ENCODE peak calls at places on chromosomes 4 and X, in ten cellular contexts. X is cardiac muscle cell; E is uterus; Y is breast epithelium; V is hepatocyte; A is endodermal cell; N is neuronal stem cell; M is heart left ventricle; S is prostate gland; Z is CD8-positive, alpha-beta memory T cell. P is an unnamed sample.

GRCh38 chr4:176238157-176238608 is 30.8 kb downstream of the ASB5 start:
- DNase-seq in X (no peak), E (no peak), Y (no peak), V (peak; percentile 43), A (no peak), N (no peak), M (no peak), S (peak; percentile 41), Z (no peak), P (no peak)

GRCh38 chrX:107675823-107676555 is 47.7 kb downstream of the PRPS1 start:
- DNase-seq in X (no peak), E (peak; percentile 45), Y (no peak), V (peak; percentile 61), A (peak; percentile 61), N (no peak), M (no peak), S (peak; percentile 42), Z (peak; percentile 42), P (no peak)

GRCh38 chrX:31870267-31870666 is 798.4 kb upstream of the FTHL17 start:
- DNase-seq in X (no peak), E (no peak), Y (no peak), V (no peak), A (no peak), N (no peak), M (no peak), S (no peak), Z (no peak), P (no peak)

GRCh38 chr4:24405926-24406325 is 178.4 kb downstream of the DHX15 start:
- DNase-seq in X (no peak), E (no peak), Y (no peak), V (no peak), A (no peak), N (no peak), M (no peak), S (no peak), Z (no peak), P (no peak)

GRCh38 chr4:184688447-184688846 is 38.9 kb downstream of the PRIMPOL start:
- DNase-seq in X (no peak), E (no peak), Y (no peak), V (peak; percentile 13), A (peak; percentile 88), N (no peak), M (no peak), S (no peak), Z (no peak), P (no peak)

GRCh38 chr4:100879471-100879870 is 361.6 kb upstream of the EMCN start:
- DNase-seq in X (no peak), E (no peak), Y (no peak), V (no peak), A (no peak), N (no peak), M (no peak), S (no peak), Z (no peak), P (no peak)

GRCh38 chr4:19301527-19301926 is 950.2 kb upstream of the SLIT2 start:
- DNase-seq in X (no peak), E (no peak), Y (no peak), V (peak; percentile 16), A (no peak), N (no peak), M (no peak), S (no peak), Z (no peak), P (no peak)

GRCh38 chrX:153366119-153366518 is 32.2 kb downstream of the ZNF275 start:
- DNase-seq in X (no peak), E (no peak), Y (no peak), V (no peak), A (no peak), N (no peak), M (no peak), S (no peak), Z (no peak), P (no peak)

GRCh38 chrX:120575379-120576114 is 14.8 kb upstream of the CUL4B start:
- DNase-seq in X (no peak), E (no peak), Y (no peak), V (no peak), A (no peak), N (no peak), M (no peak), S (no peak), Z (no peak), P (no peak)

GRCh38 chr4:45004326-45004725 is 278.0 kb upstream of the GNPDA2 start:
- DNase-seq in X (no peak), E (no peak), Y (no peak), V (no peak), A (no peak), N (no peak), M (no peak), S (no peak), Z (no peak), P (no peak)

GRCh38 chrX:128897611-128898010 is 625.7 kb downstream of the SMARCA1 start:
- DNase-seq in X (no peak), E (no peak), Y (no peak), V (no peak), A (no peak), N (no peak), M (no peak), S (no peak), Z (no peak), P (no peak)

GRCh38 chrX:45788941-45789348 is 588.3 kb upstream of the DIPK2B start:
- DNase-seq in X (no peak), E (no peak), Y (no peak), V (no peak), A (peak; percentile 55), N (no peak), M (peak; percentile 60), S (no peak), Z (no peak), P (peak; percentile 77)

GRCh38 chr4:125639182-125639621 is 324.4 kb downstream of the FAT4 start:
- DNase-seq in X (peak; percentile 5), E (no peak), Y (no peak), V (peak; percentile 17), A (peak; percentile 91), N (peak; percentile 1), M (peak; percentile 43), S (no peak), Z (no peak), P (peak; percentile 84)

GRCh38 chr4:71634364-71634763 is 149.5 kb downstream of the GC start:
- DNase-seq in X (no peak), E (no peak), Y (no peak), V (no peak), A (no peak), N (no peak), M (no peak), S (no peak), Z (no peak), P (no peak)

GRCh38 chr4:14178421-14178820 is 550.9 kb upstream of the BOD1L1 start:
- DNase-seq in X (no peak), E (no peak), Y (no peak), V (peak; percentile 10), A (no peak), N (no peak), M (no peak), S (no peak), Z (peak; percentile 1), P (no peak)
- H3K27ac ChIP-seq in X (no peak overlapping the region), E (no peak overlapping the region), Y (no peak overlapping the region), V (peak overlapping the region; percentile 50), A (no peak overlapping the region), N (no peak overlapping the region), M (no peak overlapping the region), S (no peak overlapping the region), Z (no peak overlapping the region), P (no peak overlapping the region)

DNA sequence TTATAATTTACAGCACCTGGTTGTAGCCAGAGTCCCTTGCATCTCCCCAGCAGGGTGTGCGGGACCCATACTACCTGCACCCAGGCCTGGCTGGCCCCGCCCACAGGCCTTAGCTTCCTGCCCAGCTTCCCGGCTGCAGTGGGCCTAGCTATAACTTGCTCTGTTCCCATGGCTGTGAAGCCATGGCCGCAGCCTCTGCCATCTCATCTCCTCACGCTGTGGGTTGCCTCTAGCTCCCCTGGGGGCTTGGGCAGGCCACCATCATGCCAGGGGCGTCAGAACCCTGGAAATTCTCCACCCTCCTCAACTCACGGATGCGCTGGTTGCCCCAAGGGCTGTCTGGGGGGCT is 26.1 kb upstream of the SORBS2 start:
- DNase-seq in X (peak; percentile 28), E (no peak), Y (no peak), V (no peak), A (peak; percentile 78), N (no peak), M (no peak), S (no peak), Z (no peak), P (no peak)
- H3K27ac ChIP-seq in X (peak overlapping the region; percentile 81), E (peak overlapping the region; percentile 6), Y (peak overlapping the region; percentile 65), V (peak overlapping the region; percentile 86), A (peak overlapping the region; percentile 95), N (peak overlapping the region; percentile 92), M (peak overlapping the region; percentile 85), S (peak overlapping the region; percentile 52), Z (no peak overlapping the region), P (peak overlapping the region; percentile 69)

GRCh38 chrX:133973704-133974103 is 11.7 kb downstream of the GPC3 start:
- DNase-seq in X (no peak), E (no peak), Y (no peak), V (no peak), A (no peak), N (no peak), M (no peak), S (no peak), Z (no peak), P (no peak)
- H3K27ac ChIP-seq in X (no peak overlapping the region), E (no peak overlapping the region), Y (no peak overlapping the region), V (no peak overlapping the region), A (no peak overlapping the region), N (no peak overlapping the region), M (no peak overlapping the region), S (no peak overlapping the region), Z (no peak overlapping the region), P (no peak overlapping the region)

DNA sequence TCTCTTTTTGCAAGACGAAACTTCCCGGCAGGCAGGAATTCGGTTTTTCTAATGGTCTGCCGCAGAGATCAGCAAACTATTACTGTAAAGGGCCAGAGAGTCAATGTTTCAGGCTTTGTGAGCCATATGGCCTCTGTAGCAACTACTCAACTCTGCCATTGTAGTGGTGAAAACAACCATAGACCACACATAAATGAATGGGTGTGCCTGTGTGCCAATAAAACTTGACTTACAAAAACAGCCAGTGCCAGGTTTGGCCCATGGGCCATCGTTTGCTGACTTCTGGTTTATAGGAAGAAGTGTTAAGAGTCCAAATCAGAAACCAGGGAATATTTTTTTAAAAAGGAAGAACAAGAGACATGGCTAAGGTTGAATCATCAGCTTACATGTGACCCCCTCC is 163.0 kb downstream of the SH3KBP1 start:
- DNase-seq in X (no peak), E (no peak), Y (no peak), V (no peak), A (no peak), N (no peak), M (no peak), S (no peak), Z (no peak), P (no peak)
- H3K27ac ChIP-seq in X (no peak overlapping the region), E (no peak overlapping the region), Y (no peak overlapping the region), V (no peak overlapping the region), A (no peak overlapping the region), N (no peak overlapping the region), M (no peak overlapping the region), S (no peak overlapping the region), Z (no peak overlapping the region), P (no peak overlapping the region)